ENCODE peak calls at places on chromosome 16, in four cellular contexts. One of them, this sample, is unnamed. For H3K27me3, the result is how much of the 10 kb centered on the place peaks cover.

GRCh38 chr16:28623172-28623711 is 13.4 kb upstream of the SULT1A1 start:
- DNase-seq in psoas muscle: peak
- DNase-seq in GM23248: peak
- DNase-seq in tibial nerve: no peak
- DNase-seq in this sample: no peak

GRCh38 chr16:77833906-77834599 is 45.7 kb downstream of the VAT1L start:
- DNase-seq in psoas muscle: no peak
- DNase-seq in GM23248: peak
- DNase-seq in tibial nerve: no peak
- DNase-seq in this sample: no peak

GRCh38 chr16:53153130-53153529 is 98.3 kb downstream of the CHD9 start:
- DNase-seq in psoas muscle: no peak
- DNase-seq in GM23248: peak
- DNase-seq in tibial nerve: no peak
- DNase-seq in this sample: no peak

GRCh38 chr16:86038923-86039310 is 140.0 kb downstream of the IRF8 start:
- DNase-seq in psoas muscle: no peak
- DNase-seq in GM23248: no peak
- DNase-seq in tibial nerve: no peak
- DNase-seq in this sample: no peak

GRCh38 chr16:66250686-66251405 is 115.6 kb upstream of the CDH5 start:
- DNase-seq in psoas muscle: peak
- DNase-seq in GM23248: peak
- DNase-seq in tibial nerve: peak
- DNase-seq in this sample: peak

GRCh38 chr16:70470927-70471341 is 16.5 kb downstream of the FCSK start:
- DNase-seq in psoas muscle: peak
- DNase-seq in GM23248: peak
- DNase-seq in tibial nerve: no peak
- DNase-seq in this sample: no peak

GRCh38 chr16:80591071-80591935 is 50.5 kb downstream of the DYNLRB2 start:
- DNase-seq in psoas muscle: no peak
- DNase-seq in GM23248: no peak
- DNase-seq in tibial nerve: no peak
- DNase-seq in this sample: no peak

GRCh38 chr16:85798901-85799496 is 345 bp downstream of the EMC8 start:
- DNase-seq in psoas muscle: no peak
- DNase-seq in GM23248: peak
- DNase-seq in tibial nerve: no peak
- DNase-seq in this sample: no peak

GRCh38 chr16:17461951-17462729 is 8.6 kb downstream of the XYLT1 start:
- DNase-seq in psoas muscle: no peak
- DNase-seq in GM23248: no peak
- DNase-seq in tibial nerve: no peak
- DNase-seq in this sample: peak

GRCh38 chr16:19240494-19240893 is 45.0 kb upstream of the CLEC19A start:
- DNase-seq in psoas muscle: no peak
- DNase-seq in GM23248: no peak
- DNase-seq in tibial nerve: no peak
- DNase-seq in this sample: no peak

GRCh38 chr16:84461504-84462295 is 42.8 kb downstream of the MEAK7 start:
- DNase-seq in psoas muscle: no peak
- DNase-seq in GM23248: no peak
- DNase-seq in tibial nerve: no peak
- DNase-seq in this sample: no peak

GRCh38 chr16:48011888-48012658 is 143.7 kb downstream of the ABCC12 start:
- DNase-seq in psoas muscle: no peak
- DNase-seq in GM23248: no peak
- DNase-seq in tibial nerve: no peak
- DNase-seq in this sample: no peak

GRCh38 chr16:85978291-85978775 is 79.4 kb downstream of the IRF8 start:
- DNase-seq in psoas muscle: peak
- DNase-seq in GM23248: no peak
- DNase-seq in tibial nerve: no peak
- DNase-seq in this sample: no peak

GRCh38 chr16:66677836-66678235 is 18.7 kb downstream of the CMTM4 start:
- DNase-seq in psoas muscle: no peak
- DNase-seq in GM23248: no peak
- DNase-seq in tibial nerve: no peak
- DNase-seq in this sample: no peak

GRCh38 chr16:4350365-4350786 is 745 bp downstream of the PAM16 start:
- DNase-seq in psoas muscle: no peak
- DNase-seq in GM23248: no peak
- DNase-seq in tibial nerve: no peak
- DNase-seq in this sample: no peak

GRCh38 chr16:64416232-64417010 is 705.4 kb downstream of the CDH11 start:
- DNase-seq in psoas muscle: no peak
- DNase-seq in GM23248: peak
- DNase-seq in tibial nerve: no peak
- DNase-seq in this sample: no peak

GRCh38 chr16:85395207-85395912 is 217.8 kb upstream of the GSE1 start:
- DNase-seq in psoas muscle: peak
- DNase-seq in GM23248: peak
- DNase-seq in tibial nerve: peak
- DNase-seq in this sample: peak

GRCh38 chr16:51394401-51394800 is 243.3 kb upstream of the SALL1 start:
- DNase-seq in psoas muscle: no peak
- DNase-seq in GM23248: no peak
- DNase-seq in tibial nerve: no peak
- DNase-seq in this sample: no peak

GRCh38 chr16:29784901-29785500 is 5.5 kb upstream of the KIF22 start:
- DNase-seq in psoas muscle: peak
- DNase-seq in GM23248: peak
- DNase-seq in tibial nerve: no peak
- DNase-seq in this sample: peak

GRCh38 chr16:84453061-84453752 is 51.3 kb downstream of the MEAK7 start:
- DNase-seq in psoas muscle: no peak
- DNase-seq in GM23248: no peak
- DNase-seq in tibial nerve: no peak
- DNase-seq in this sample: no peak

GRCh38 chr16:78200623-78201096 is 101.2 kb downstream of the WWOX start:
- DNase-seq in psoas muscle: no peak
- DNase-seq in GM23248: no peak
- DNase-seq in tibial nerve: no peak
- DNase-seq in this sample: no peak

GRCh38 chr16:28186752-28187151 is 25.0 kb downstream of the XPO6 start:
- DNase-seq in psoas muscle: no peak
- DNase-seq in GM23248: peak
- DNase-seq in tibial nerve: no peak
- DNase-seq in this sample: no peak

GRCh38 chr16:20884240-20884556 is 16.0 kb downstream of the DCUN1D3 start:
- DNase-seq in psoas muscle: no peak
- DNase-seq in GM23248: peak
- DNase-seq in tibial nerve: no peak
- DNase-seq in this sample: no peak

GRCh38 chr16:21088143-21088542 is 62.5 kb downstream of the DNAH3 start:
- DNase-seq in psoas muscle: no peak
- DNase-seq in GM23248: no peak
- DNase-seq in tibial nerve: no peak
- DNase-seq in this sample: no peak

GRCh38 chr16:84109598-84110325 is 7.0 kb downstream of the MBTPS1 start:
- DNase-seq in psoas muscle: no peak
- DNase-seq in GM23248: peak
- DNase-seq in tibial nerve: no peak
- DNase-seq in this sample: no peak

GRCh38 chr16:89120281-89120680 is 26.6 kb downstream of the ACSF3 start:
- DNase-seq in psoas muscle: no peak
- DNase-seq in GM23248: no peak
- DNase-seq in tibial nerve: no peak
- DNase-seq in this sample: no peak

GRCh38 chr16:12271006-12271405 is 294.5 kb downstream of the SNX29 start:
- DNase-seq in psoas muscle: no peak
- DNase-seq in GM23248: peak
- DNase-seq in tibial nerve: no peak
- DNase-seq in this sample: no peak

GRCh38 chr16:52265446-52265861 is 281.5 kb downstream of the TOX3 start:
- DNase-seq in psoas muscle: no peak
- DNase-seq in GM23248: no peak
- DNase-seq in tibial nerve: no peak
- DNase-seq in this sample: no peak

GRCh38 chr16:27748868-27749546 is 199.1 kb downstream of the KATNIP start:
- DNase-seq in psoas muscle: no peak
- DNase-seq in GM23248: peak
- DNase-seq in tibial nerve: no peak
- DNase-seq in this sample: peak

GRCh38 chr16:48831081-48831722 is 221.2 kb upstream of the N4BP1 start:
- DNase-seq in psoas muscle: no peak
- DNase-seq in GM23248: no peak
- DNase-seq in tibial nerve: no peak
- DNase-seq in this sample: no peak

GRCh38 chr16:86231996-86232350 is 278.4 kb upstream of the FOXF1 start:
- DNase-seq in psoas muscle: no peak
- DNase-seq in GM23248: no peak
- DNase-seq in tibial nerve: no peak
- DNase-seq in this sample: no peak

GRCh38 chr16:85430523-85431381 is 182.4 kb upstream of the GSE1 start:
- DNase-seq in psoas muscle: peak
- DNase-seq in GM23248: no peak
- DNase-seq in tibial nerve: no peak
- DNase-seq in this sample: no peak

GRCh38 chr16:28042856-28043255 is 20.7 kb downstream of the GSG1L start:
- DNase-seq in psoas muscle: no peak
- DNase-seq in GM23248: peak
- DNase-seq in tibial nerve: no peak
- DNase-seq in this sample: no peak

GRCh38 chr16:79076039-79076767 is 524.3 kb downstream of the MAF start:
- DNase-seq in psoas muscle: no peak
- DNase-seq in GM23248: no peak
- DNase-seq in tibial nerve: no peak
- DNase-seq in this sample: no peak

GRCh38 chr16:20923876-20924275 is 23.3 kb downstream of the LYRM1 start:
- DNase-seq in psoas muscle: no peak
- DNase-seq in GM23248: no peak
- DNase-seq in tibial nerve: no peak
- DNase-seq in this sample: no peak

GRCh38 chr16:4813251-4814003 is 11.0 kb upstream of the ROGDI start:
- DNase-seq in psoas muscle: no peak
- DNase-seq in GM23248: no peak
- DNase-seq in tibial nerve: no peak
- DNase-seq in this sample: no peak

DNA sequence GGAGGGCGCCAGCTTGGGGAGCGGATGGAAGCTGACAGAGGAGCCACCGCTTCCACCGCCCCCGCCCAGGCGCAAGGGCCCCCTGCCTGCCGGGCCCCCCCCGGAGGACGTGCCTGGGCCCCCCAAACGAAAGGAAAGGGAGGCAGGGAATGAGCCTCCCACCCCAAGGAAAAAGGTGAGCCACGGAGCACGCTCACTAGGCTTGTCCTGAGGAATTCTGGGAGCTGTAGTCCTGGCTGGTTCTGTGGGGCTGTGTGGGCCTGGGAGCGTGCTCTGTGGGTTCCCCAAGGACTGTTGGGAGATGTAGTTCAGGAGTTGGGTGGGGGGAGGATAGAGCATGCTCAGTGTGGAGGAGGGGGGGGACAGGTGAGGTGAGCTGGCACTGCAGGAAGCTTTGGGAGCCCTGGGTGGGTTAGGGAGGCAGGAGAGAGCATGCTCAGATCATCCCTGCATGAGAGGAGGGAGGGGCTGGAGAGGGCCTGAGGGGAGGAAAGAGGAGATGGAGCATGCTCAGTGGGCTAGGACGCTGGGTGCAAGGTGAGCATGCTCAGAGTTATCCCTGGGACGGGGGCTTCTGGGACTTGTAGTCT is 4.5 kb downstream of the FBXL19 start:
- DNase-seq in psoas muscle: no peak
- DNase-seq in GM23248: peak
- DNase-seq in tibial nerve: no peak
- DNase-seq in this sample: no peak
- H3K27ac ChIP-seq in psoas muscle: no peak
- H3K27ac ChIP-seq in GM23248: no peak
- H3K27ac ChIP-seq in tibial nerve: no peak
- H3K27ac ChIP-seq in this sample: no peak

GRCh38 chr16:54374136-54374535 is 87.5 kb upstream of the IRX3 start:
- DNase-seq in psoas muscle: no peak
- DNase-seq in GM23248: peak
- DNase-seq in tibial nerve: no peak
- DNase-seq in this sample: no peak
- H3K4me3 ChIP-seq in psoas muscle: no peak
- H3K4me3 ChIP-seq in GM23248: peak
- H3K4me3 ChIP-seq in tibial nerve: no peak
- H3K4me3 ChIP-seq in this sample: no peak

GRCh38 chr16:1158456-1159324 is 5.8 kb downstream of the CACNA1H start:
- DNase-seq in psoas muscle: peak
- DNase-seq in GM23248: peak
- DNase-seq in tibial nerve: no peak
- DNase-seq in this sample: peak
- H3K27me3 ChIP-seq in psoas muscle: half or more
- H3K27me3 ChIP-seq in GM23248: under half
- H3K27me3 ChIP-seq in tibial nerve: under half
- H3K27me3 ChIP-seq in this sample: under half

DNA sequence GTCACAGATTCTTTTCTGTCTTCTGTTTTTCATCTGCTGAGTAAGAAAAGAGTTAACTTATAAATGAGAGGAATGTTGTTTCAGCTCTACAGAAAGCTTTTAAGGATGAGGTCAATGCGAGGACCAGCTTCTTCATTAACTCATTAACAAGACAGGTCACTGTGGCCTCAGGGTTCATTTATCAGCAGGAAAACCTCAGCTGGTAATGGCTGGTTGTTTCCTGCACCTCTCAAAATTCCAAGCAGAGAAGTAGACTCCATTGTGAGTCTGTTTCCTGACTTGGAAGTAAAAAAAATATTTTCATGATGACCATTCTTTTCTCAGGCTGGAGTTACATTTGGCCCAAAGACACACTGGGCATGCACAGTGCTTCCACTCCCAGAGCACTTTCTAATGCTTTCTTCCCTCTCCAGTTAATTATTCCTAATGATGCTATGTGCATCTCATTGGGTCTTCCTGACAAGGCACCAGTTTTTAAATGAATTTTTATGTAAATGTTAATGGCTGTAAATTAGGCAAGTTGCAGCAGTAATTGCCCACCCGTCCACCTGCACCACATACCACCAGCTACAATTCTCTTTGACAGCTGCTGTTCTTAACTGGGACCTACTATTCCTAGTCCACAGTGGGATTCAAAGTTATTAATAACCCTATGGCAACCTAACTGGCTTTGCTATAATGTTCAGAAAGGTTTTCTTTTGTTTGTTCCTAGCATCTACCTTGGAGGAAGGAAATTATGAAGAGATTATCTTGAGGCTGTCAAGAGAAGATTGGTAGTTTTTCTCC is 89.5 kb upstream of the BCAR1 start:
- DNase-seq in psoas muscle: no peak
- DNase-seq in GM23248: peak
- DNase-seq in tibial nerve: no peak
- DNase-seq in this sample: no peak
- H3K27ac ChIP-seq in psoas muscle: peak
- H3K27ac ChIP-seq in GM23248: peak
- H3K27ac ChIP-seq in tibial nerve: no peak
- H3K27ac ChIP-seq in this sample: peak

This sample was measured in tibial artery.